ENCODE peak calls at places on chromosome 22, in six cellular contexts. J, U, B, V, R and W are unnamed samples.
A peak's percentile ranks its signal among the peaks of the same experiment; 100 is the strongest.

GRCh38 chr22:40703731-40704130 is 24.4 kb downstream of the MCHR1 start:
- DNase-seq in J (no peak), U (no peak), B (no peak), V (no peak), R (no peak), W (no peak)

GRCh38 chr22:36571991-36572390 is 43.0 kb upstream of the EIF3D start:
- DNase-seq in J (no peak), U (no peak), B (no peak), V (no peak), R (no peak), W (no peak)

GRCh38 chr22:32511274-32511673 is 36.7 kb downstream of the FBXO7 start:
- DNase-seq in J (no peak), U (no peak), B (no peak), V (no peak), R (no peak), W (no peak)

GRCh38 chr22:38774496-38775166 is 18.8 kb upstream of the SUN2 start:
- DNase-seq in J (no peak), U (no peak), B (no peak), V (no peak), R (no peak), W (no peak)

GRCh38 chr22:37312549-37313183 is 30.4 kb downstream of the CYTH4 start:
- DNase-seq in J (no peak), U (no peak), B (no peak), V (no peak), R (no peak), W (no peak)

GRCh38 chr22:46070215-46070721 is 80.1 kb upstream of the PPARA start:
- DNase-seq in J (no peak), U (no peak), B (peak; percentile 10), V (peak; percentile 52), R (no peak), W (peak; percentile 75)

GRCh38 chr22:48670747-48671146 is 1156.9 kb downstream of the BRD1 start:
- DNase-seq in J (no peak), U (no peak), B (no peak), V (no peak), R (no peak), W (no peak)

GRCh38 chr22:29934596-29934995 is 51.6 kb downstream of the MTMR3 start:
- DNase-seq in J (no peak), U (no peak), B (no peak), V (no peak), R (no peak), W (no peak)

GRCh38 chr22:31080164-31080847 is 812 bp upstream of the SMTN start:
- DNase-seq in J (no peak), U (no peak), B (no peak), V (no peak), R (no peak), W (no peak)

GRCh38 chr22:27919943-27920755 is 1.1 kb upstream of the PITPNB start:
- DNase-seq in J (peak; percentile 10), U (no peak), B (peak; percentile 55), V (peak; percentile 78), R (no peak), W (no peak)

GRCh38 chr22:28014141-28015055 is 95.3 kb upstream of the PITPNB start:
- DNase-seq in J (no peak), U (no peak), B (no peak), V (no peak), R (no peak), W (no peak)

GRCh38 chr22:27358096-27358870 is 443.3 kb downstream of the MN1 start:
- DNase-seq in J (no peak), U (no peak), B (no peak), V (no peak), R (no peak), W (no peak)

GRCh38 chr22:49753961-49754673 is 73.6 kb downstream of the BRD1 start:
- DNase-seq in J (no peak), U (no peak), B (no peak), V (no peak), R (no peak), W (no peak)
- TF ChIP-seq MYC in J (no peak), U (no peak), B (no peak), V (no peak), R (no peak), W (no peak)

GRCh38 chr22:43159484-43160178 is 8.3 kb downstream of the TSPO start:
- DNase-seq in J (no peak), U (no peak), B (no peak), V (no peak), R (no peak), W (no peak)
- TF ChIP-seq MYC in J (no peak), U (no peak), B (no peak), V (no peak), R (no peak), W (no peak)

GRCh38 chr22:44179196-44179988 is 1.3 kb upstream of the PARVG start:
- DNase-seq in J (no peak), U (no peak), B (no peak), V (no peak), R (no peak), W (peak; percentile 56)
- TF ChIP-seq MYC in J (no peak), U (no peak), B (no peak), V (no peak), R (no peak), W (no peak)

DNA sequence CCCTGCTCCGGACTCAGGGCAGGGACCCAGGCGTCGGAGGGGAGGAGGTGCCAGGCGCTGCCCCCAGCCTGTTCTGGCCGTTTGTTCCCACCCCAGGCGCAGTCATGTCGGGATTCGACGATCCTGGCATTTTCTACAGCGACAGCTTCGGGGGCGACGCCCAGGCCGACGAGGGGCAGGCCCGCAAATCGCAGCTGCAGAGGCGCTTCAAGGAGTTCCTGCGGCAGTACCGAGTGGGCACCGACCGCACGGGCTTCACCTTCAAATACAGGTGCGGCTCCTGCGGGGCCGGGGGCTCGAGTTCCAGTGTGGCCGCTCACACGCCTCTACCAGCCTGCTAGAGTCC is 368 bp downstream of the MCM5 start:
- DNase-seq in J (no peak), U (no peak), B (no peak), V (no peak), R (no peak), W (no peak)
- TF ChIP-seq MYC in J (no peak), U (no peak), B (no peak), V (no peak), R (no peak), W (no peak)

GRCh38 chr22:22710719-22711531 is 66.5 kb downstream of the GGTLC2 start:
- DNase-seq in J (peak; percentile 46), U (no peak), B (peak; percentile 15), V (peak; percentile 41), R (peak; percentile 100), W (peak; percentile 43)
- TF ChIP-seq MYC in J (no peak), U (no peak), B (no peak), V (no peak), R (no peak), W (no peak)

GRCh38 chr22:44658371-44658953 is 43.5 kb upstream of the PRR5 start:
- DNase-seq in J (no peak), U (no peak), B (no peak), V (peak; percentile 26), R (no peak), W (no peak)
- TF ChIP-seq MYC in J (no peak), U (no peak), B (no peak), V (no peak), R (no peak), W (no peak)